ENCODE peak calls at places on chromosomes 5 and 9, in five cellular contexts. One of them, this sample, is unnamed. For H3K9me3, the result is how much of the 10 kb centered on the place peaks cover.

GRCh38 chr9:111648066-111648465 is 13.3 kb upstream of the GNG10 start:
- DNase-seq in fibroblast of lung: peak
- DNase-seq in psoas muscle: no peak
- DNase-seq in right lobe of liver: peak
- DNase-seq in CD8-positive, alpha-beta T cell: no peak
- DNase-seq in this sample: no peak

GRCh38 chr5:102760815-102761214 is 5.7 kb downstream of the PAM start:
- DNase-seq in psoas muscle: no peak
- DNase-seq in CD8-positive, alpha-beta T cell: no peak
- DNase-seq in right lobe of liver: no peak
- DNase-seq in fibroblast of lung: peak
- DNase-seq in this sample: no peak

GRCh38 chr5:59367791-59368394 is 525.6 kb downstream of the PDE4D start:
- DNase-seq in psoas muscle: peak
- DNase-seq in right lobe of liver: no peak
- DNase-seq in CD8-positive, alpha-beta T cell: peak
- DNase-seq in fibroblast of lung: peak
- DNase-seq in this sample: no peak

GRCh38 chr5:55997742-55998351 is 3.1 kb upstream of the IL6ST start:
- DNase-seq in psoas muscle: no peak
- DNase-seq in CD8-positive, alpha-beta T cell: no peak
- DNase-seq in fibroblast of lung: peak
- DNase-seq in right lobe of liver: no peak
- DNase-seq in this sample: no peak

GRCh38 chr5:152723482-152723881 is 318.4 kb upstream of the NMUR2 start:
- DNase-seq in psoas muscle: no peak
- DNase-seq in fibroblast of lung: no peak
- DNase-seq in right lobe of liver: no peak
- DNase-seq in CD8-positive, alpha-beta T cell: no peak
- DNase-seq in this sample: no peak

GRCh38 chr5:68454172-68454571 is 238.6 kb downstream of the PIK3R1 start:
- DNase-seq in CD8-positive, alpha-beta T cell: no peak
- DNase-seq in fibroblast of lung: no peak
- DNase-seq in right lobe of liver: no peak
- DNase-seq in psoas muscle: no peak
- DNase-seq in this sample: no peak

GRCh38 chr5:137264573-137264972 is 234.6 kb downstream of the SPOCK1 start:
- DNase-seq in right lobe of liver: no peak
- DNase-seq in psoas muscle: no peak
- DNase-seq in fibroblast of lung: no peak
- DNase-seq in CD8-positive, alpha-beta T cell: no peak
- DNase-seq in this sample: no peak

GRCh38 chr5:179318193-179318955 is 26.9 kb downstream of the ADAMTS2 start:
- DNase-seq in right lobe of liver: peak
- DNase-seq in psoas muscle: peak
- DNase-seq in fibroblast of lung: no peak
- DNase-seq in CD8-positive, alpha-beta T cell: no peak
- DNase-seq in this sample: peak

GRCh38 chr5:158119852-158120708 is 261.1 kb upstream of the CLINT1 start:
- DNase-seq in fibroblast of lung: peak
- DNase-seq in right lobe of liver: no peak
- DNase-seq in psoas muscle: no peak
- DNase-seq in CD8-positive, alpha-beta T cell: no peak
- DNase-seq in this sample: no peak

GRCh38 chr5:139140631-139141071 is 57.5 kb downstream of the SIL1 start:
- DNase-seq in CD8-positive, alpha-beta T cell: no peak
- DNase-seq in psoas muscle: no peak
- DNase-seq in right lobe of liver: no peak
- DNase-seq in fibroblast of lung: peak
- DNase-seq in this sample: no peak

GRCh38 chr5:75054110-75054930 is 2.0 kb upstream of the GCNT4 start:
- DNase-seq in right lobe of liver: peak
- DNase-seq in CD8-positive, alpha-beta T cell: no peak
- DNase-seq in psoas muscle: peak
- DNase-seq in fibroblast of lung: peak
- DNase-seq in this sample: no peak

GRCh38 chr5:54772232-54773168 is 212.9 kb downstream of the ESM1 start:
- DNase-seq in fibroblast of lung: no peak
- DNase-seq in CD8-positive, alpha-beta T cell: no peak
- DNase-seq in psoas muscle: no peak
- DNase-seq in right lobe of liver: no peak
- DNase-seq in this sample: no peak

GRCh38 chr5:5979362-5979760 is 399.0 kb downstream of the MED10 start:
- DNase-seq in CD8-positive, alpha-beta T cell: no peak
- DNase-seq in right lobe of liver: no peak
- DNase-seq in psoas muscle: no peak
- DNase-seq in fibroblast of lung: no peak
- DNase-seq in this sample: no peak

GRCh38 chr5:91288517-91288916 is 94.6 kb downstream of the ARRDC3 start:
- DNase-seq in fibroblast of lung: no peak
- DNase-seq in psoas muscle: no peak
- DNase-seq in right lobe of liver: no peak
- DNase-seq in CD8-positive, alpha-beta T cell: no peak
- DNase-seq in this sample: no peak

GRCh38 chr5:15013654-15014463 is 142.3 kb upstream of the ANKH start:
- DNase-seq in fibroblast of lung: peak
- DNase-seq in psoas muscle: no peak
- DNase-seq in CD8-positive, alpha-beta T cell: no peak
- DNase-seq in right lobe of liver: no peak
- DNase-seq in this sample: no peak

GRCh38 chr5:125555591-125555990 is 809.2 kb upstream of the ZNF608 start:
- DNase-seq in fibroblast of lung: no peak
- DNase-seq in right lobe of liver: no peak
- DNase-seq in psoas muscle: no peak
- DNase-seq in CD8-positive, alpha-beta T cell: no peak
- DNase-seq in this sample: no peak

GRCh38 chr5:136057401-136057951 is 28.7 kb downstream of the TGFBI start:
- DNase-seq in CD8-positive, alpha-beta T cell: no peak
- DNase-seq in right lobe of liver: no peak
- DNase-seq in psoas muscle: no peak
- DNase-seq in fibroblast of lung: peak
- DNase-seq in this sample: no peak

GRCh38 chr9:35757527-35758275 is 3.6 kb upstream of the MSMP start:
- DNase-seq in psoas muscle: no peak
- DNase-seq in fibroblast of lung: no peak
- DNase-seq in right lobe of liver: peak
- DNase-seq in CD8-positive, alpha-beta T cell: no peak
- DNase-seq in this sample: no peak

GRCh38 chr9:94870465-94870792 is 143.9 kb downstream of the AOPEP start:
- DNase-seq in right lobe of liver: no peak
- DNase-seq in CD8-positive, alpha-beta T cell: no peak
- DNase-seq in psoas muscle: no peak
- DNase-seq in fibroblast of lung: no peak
- DNase-seq in this sample: no peak

GRCh38 chr9:129888809-129889460 is 53.7 kb downstream of the USP20 start:
- DNase-seq in right lobe of liver: no peak
- DNase-seq in CD8-positive, alpha-beta T cell: peak
- DNase-seq in psoas muscle: no peak
- DNase-seq in fibroblast of lung: no peak
- DNase-seq in this sample: no peak

GRCh38 chr5:68285857-68286611 is 70.5 kb downstream of the PIK3R1 start:
- DNase-seq in fibroblast of lung: peak
- DNase-seq in CD8-positive, alpha-beta T cell: no peak
- DNase-seq in right lobe of liver: no peak
- DNase-seq in psoas muscle: no peak
- DNase-seq in this sample: no peak

GRCh38 chr9:112333639-112334318 is 360 bp upstream of the PTBP3 start:
- DNase-seq in psoas muscle: peak
- DNase-seq in right lobe of liver: peak
- DNase-seq in fibroblast of lung: peak
- DNase-seq in CD8-positive, alpha-beta T cell: peak
- DNase-seq in this sample: peak

GRCh38 chr5:36950586-36951457 is 74.3 kb downstream of the NIPBL start:
- DNase-seq in right lobe of liver: no peak
- DNase-seq in CD8-positive, alpha-beta T cell: no peak
- DNase-seq in fibroblast of lung: peak
- DNase-seq in psoas muscle: no peak
- DNase-seq in this sample: no peak

GRCh38 chr5:65101706-65102105 is 333.0 kb downstream of the CWC27 start:
- DNase-seq in right lobe of liver: no peak
- DNase-seq in fibroblast of lung: peak
- DNase-seq in psoas muscle: no peak
- DNase-seq in CD8-positive, alpha-beta T cell: no peak
- DNase-seq in this sample: no peak

GRCh38 chr9:110443878-110444245 is 106.2 kb upstream of the TXNDC8 start:
- DNase-seq in right lobe of liver: no peak
- DNase-seq in fibroblast of lung: peak
- DNase-seq in CD8-positive, alpha-beta T cell: no peak
- DNase-seq in psoas muscle: no peak
- DNase-seq in this sample: no peak

GRCh38 chr5:133523921-133524320 is 88.4 kb downstream of the FSTL4 start:
- DNase-seq in psoas muscle: no peak
- DNase-seq in fibroblast of lung: no peak
- DNase-seq in right lobe of liver: no peak
- DNase-seq in CD8-positive, alpha-beta T cell: no peak
- DNase-seq in this sample: no peak

GRCh38 chr5:134227259-134227658 is 1.4 kb upstream of the PPP2CA start:
- DNase-seq in CD8-positive, alpha-beta T cell: no peak
- DNase-seq in right lobe of liver: no peak
- DNase-seq in psoas muscle: no peak
- DNase-seq in fibroblast of lung: no peak
- DNase-seq in this sample: no peak

GRCh38 chr5:103057208-103058130 is 62.5 kb downstream of the GIN1 start:
- DNase-seq in psoas muscle: no peak
- DNase-seq in right lobe of liver: no peak
- DNase-seq in fibroblast of lung: no peak
- DNase-seq in CD8-positive, alpha-beta T cell: no peak
- DNase-seq in this sample: no peak

GRCh38 chr5:120464627-120465280 is 654 bp downstream of the PRR16 start:
- DNase-seq in right lobe of liver: peak
- DNase-seq in psoas muscle: peak
- DNase-seq in fibroblast of lung: peak
- DNase-seq in CD8-positive, alpha-beta T cell: no peak
- DNase-seq in this sample: peak

GRCh38 chr5:181129601-181130000 is 1.4 kb downstream of the OR2V1 start:
- DNase-seq in right lobe of liver: no peak
- DNase-seq in psoas muscle: no peak
- DNase-seq in CD8-positive, alpha-beta T cell: no peak
- DNase-seq in fibroblast of lung: no peak
- DNase-seq in this sample: peak

GRCh38 chr5:124686239-124687004 is 60.0 kb downstream of the ZNF608 start:
- DNase-seq in CD8-positive, alpha-beta T cell: no peak
- DNase-seq in right lobe of liver: no peak
- DNase-seq in fibroblast of lung: no peak
- DNase-seq in psoas muscle: no peak
- DNase-seq in this sample: no peak

GRCh38 chr5:111120911-111121310 is 28.8 kb downstream of the WDR36 start:
- DNase-seq in right lobe of liver: no peak
- DNase-seq in psoas muscle: no peak
- DNase-seq in fibroblast of lung: no peak
- DNase-seq in CD8-positive, alpha-beta T cell: no peak
- DNase-seq in this sample: no peak

GRCh38 chr9:109401169-109401989 is 80.5 kb upstream of the EPB41L4B start:
- DNase-seq in CD8-positive, alpha-beta T cell: no peak
- DNase-seq in psoas muscle: no peak
- DNase-seq in right lobe of liver: no peak
- DNase-seq in fibroblast of lung: peak
- DNase-seq in this sample: no peak
- TF ChIP-seq CTCF in CD8-positive, alpha-beta T cell: no peak
- TF ChIP-seq CTCF in psoas muscle: peak
- TF ChIP-seq CTCF in right lobe of liver: peak
- TF ChIP-seq CTCF in fibroblast of lung: peak
- TF ChIP-seq CTCF in this sample: peak

DNA sequence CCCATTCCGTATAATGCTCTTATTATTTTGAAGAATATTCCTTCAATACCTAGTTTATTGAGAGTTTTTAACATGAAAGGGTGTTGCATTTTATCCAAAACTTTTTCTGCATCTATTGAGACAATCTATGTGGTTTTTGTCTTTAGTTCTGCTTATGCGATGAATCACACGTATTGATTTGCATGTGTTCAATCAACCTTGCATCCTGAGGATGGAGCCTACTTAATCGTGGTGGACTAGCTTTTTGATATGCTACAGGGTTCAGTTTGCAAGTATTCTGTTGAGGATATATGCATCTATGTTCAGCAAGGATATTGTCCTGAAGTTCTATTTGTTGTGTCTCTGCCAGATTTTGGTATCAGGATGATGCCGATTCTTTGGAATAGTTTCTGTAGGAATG is 1070.3 kb upstream of the CDH18 start:
- DNase-seq in CD8-positive, alpha-beta T cell: no peak
- DNase-seq in psoas muscle: no peak
- DNase-seq in right lobe of liver: no peak
- DNase-seq in fibroblast of lung: no peak
- DNase-seq in this sample: no peak
- H3K9me3 ChIP-seq in CD8-positive, alpha-beta T cell: under half
- H3K9me3 ChIP-seq in psoas muscle: under half
- H3K9me3 ChIP-seq in right lobe of liver: under half
- H3K9me3 ChIP-seq in fibroblast of lung: under half
- H3K9me3 ChIP-seq in this sample: under half

GRCh38 chr5:98568336-98568735 is 205.1 kb upstream of the RGMB start:
- DNase-seq in fibroblast of lung: no peak
- DNase-seq in right lobe of liver: no peak
- DNase-seq in psoas muscle: no peak
- DNase-seq in CD8-positive, alpha-beta T cell: no peak
- DNase-seq in this sample: no peak
- TF ChIP-seq CTCF in fibroblast of lung: no peak
- TF ChIP-seq CTCF in right lobe of liver: no peak
- TF ChIP-seq CTCF in psoas muscle: no peak
- TF ChIP-seq CTCF in CD8-positive, alpha-beta T cell: no peak
- TF ChIP-seq CTCF in this sample: no peak

GRCh38 chr5:26227245-26227644 is 811.1 kb downstream of the CDH9 start:
- DNase-seq in fibroblast of lung: no peak
- DNase-seq in psoas muscle: no peak
- DNase-seq in CD8-positive, alpha-beta T cell: no peak
- DNase-seq in right lobe of liver: no peak
- DNase-seq in this sample: no peak
- H3K9me3 ChIP-seq in fibroblast of lung: under half
- H3K9me3 ChIP-seq in psoas muscle: under half
- H3K9me3 ChIP-seq in CD8-positive, alpha-beta T cell: under half
- H3K9me3 ChIP-seq in right lobe of liver: under half
- H3K9me3 ChIP-seq in this sample: under half

GRCh38 chr5:78655731-78656130 is 7.2 kb upstream of the LHFPL2 start:
- DNase-seq in fibroblast of lung: no peak
- DNase-seq in psoas muscle: no peak
- DNase-seq in CD8-positive, alpha-beta T cell: no peak
- DNase-seq in right lobe of liver: no peak
- DNase-seq in this sample: no peak
- TF ChIP-seq CTCF in fibroblast of lung: no peak
- TF ChIP-seq CTCF in psoas muscle: no peak
- TF ChIP-seq CTCF in CD8-positive, alpha-beta T cell: no peak
- TF ChIP-seq CTCF in right lobe of liver: no peak
- TF ChIP-seq CTCF in this sample: no peak

GRCh38 chr9:88043647-88044046 is 69.3 kb upstream of the CDK20 start:
- DNase-seq in psoas muscle: no peak
- DNase-seq in right lobe of liver: no peak
- DNase-seq in fibroblast of lung: no peak
- DNase-seq in CD8-positive, alpha-beta T cell: no peak
- DNase-seq in this sample: no peak
- H3K9me3 ChIP-seq in psoas muscle: under half
- H3K9me3 ChIP-seq in right lobe of liver: under half
- H3K9me3 ChIP-seq in fibroblast of lung: under half
- H3K9me3 ChIP-seq in CD8-positive, alpha-beta T cell: under half
- H3K9me3 ChIP-seq in this sample: under half

GRCh38 chr9:69157751-69158466 is 16.2 kb upstream of the TJP2 start:
- DNase-seq in psoas muscle: no peak
- DNase-seq in fibroblast of lung: no peak
- DNase-seq in CD8-positive, alpha-beta T cell: no peak
- DNase-seq in right lobe of liver: no peak
- DNase-seq in this sample: no peak
- TF ChIP-seq CTCF in psoas muscle: no peak
- TF ChIP-seq CTCF in fibroblast of lung: peak
- TF ChIP-seq CTCF in CD8-positive, alpha-beta T cell: no peak
- TF ChIP-seq CTCF in right lobe of liver: no peak
- TF ChIP-seq CTCF in this sample: peak